ENCODE peak calls at places on chromosomes 16 and 17, in four cellular contexts. One of them, this sample, is unnamed.

GRCh38 chr16:24491721-24492120 is 47.6 kb upstream of the RBBP6 start:
- DNase-seq in right atrium auricular region: no peak
- DNase-seq in H9: no peak
- DNase-seq in PC-3: no peak
- DNase-seq in this sample: no peak

GRCh38 chr16:49961087-49961486 is 63.9 kb upstream of the CNEP1R1 start:
- DNase-seq in PC-3: peak; percentile 24
- DNase-seq in right atrium auricular region: no peak
- DNase-seq in H9: no peak
- DNase-seq in this sample: no peak

GRCh38 chr17:5893741-5894140 is 176.4 kb upstream of the WSCD1 start:
- DNase-seq in right atrium auricular region: no peak
- DNase-seq in H9: no peak
- DNase-seq in PC-3: no peak
- DNase-seq in this sample: no peak

GRCh38 chr17:56112086-56112485 is 41.2 kb upstream of the ANKFN1 start:
- DNase-seq in right atrium auricular region: no peak
- DNase-seq in H9: no peak
- DNase-seq in PC-3: no peak
- DNase-seq in this sample: no peak

GRCh38 chr16:5215911-5216310 is 118.3 kb upstream of the EEF2KMT start:
- DNase-seq in right atrium auricular region: no peak
- DNase-seq in H9: no peak
- DNase-seq in PC-3: no peak
- DNase-seq in this sample: no peak

GRCh38 chr17:48055531-48056245 is 7.5 kb downstream of the NFE2L1 start:
- DNase-seq in right atrium auricular region: no peak
- DNase-seq in PC-3: no peak
- DNase-seq in H9: peak; percentile 96
- DNase-seq in this sample: no peak

GRCh38 chr17:37741334-37742113 is 3.3 kb downstream of the HNF1B start:
- DNase-seq in PC-3: peak; percentile 33
- DNase-seq in right atrium auricular region: no peak
- DNase-seq in H9: no peak
- DNase-seq in this sample: no peak

GRCh38 chr16:23924138-23924537 is 88.4 kb downstream of the PRKCB start:
- DNase-seq in right atrium auricular region: no peak
- DNase-seq in H9: no peak
- DNase-seq in PC-3: no peak
- DNase-seq in this sample: no peak

GRCh38 chr17:19753661-19754463 is 5.8 kb upstream of the ALDH3A1 start:
- DNase-seq in PC-3: peak; percentile 88
- DNase-seq in H9: no peak
- DNase-seq in right atrium auricular region: no peak
- DNase-seq in this sample: no peak

GRCh38 chr17:79671387-79671752 is 59.4 kb upstream of the ENPP7 start:
- DNase-seq in H9: no peak
- DNase-seq in right atrium auricular region: no peak
- DNase-seq in PC-3: no peak
- DNase-seq in this sample: no peak

GRCh38 chr17:8153550-8153956 is 1.3 kb upstream of the PER1 start:
- DNase-seq in H9: peak; percentile 55
- DNase-seq in PC-3: peak; percentile 33
- DNase-seq in right atrium auricular region: peak; percentile 94
- DNase-seq in this sample: no peak

GRCh38 chr16:2895813-2896212 is 12.8 kb downstream of the FLYWCH2 start:
- DNase-seq in H9: no peak
- DNase-seq in PC-3: no peak
- DNase-seq in right atrium auricular region: no peak
- DNase-seq in this sample: no peak

GRCh38 chr17:51044964-51045363 is 75.7 kb downstream of the SPAG9 start:
- DNase-seq in H9: no peak
- DNase-seq in right atrium auricular region: no peak
- DNase-seq in PC-3: no peak
- DNase-seq in this sample: no peak

GRCh38 chr17:48547839-48548686 is 3.2 kb upstream of the HOXB2 start:
- DNase-seq in PC-3: no peak
- DNase-seq in H9: no peak
- DNase-seq in right atrium auricular region: peak; percentile 73
- DNase-seq in this sample: no peak

DNA sequence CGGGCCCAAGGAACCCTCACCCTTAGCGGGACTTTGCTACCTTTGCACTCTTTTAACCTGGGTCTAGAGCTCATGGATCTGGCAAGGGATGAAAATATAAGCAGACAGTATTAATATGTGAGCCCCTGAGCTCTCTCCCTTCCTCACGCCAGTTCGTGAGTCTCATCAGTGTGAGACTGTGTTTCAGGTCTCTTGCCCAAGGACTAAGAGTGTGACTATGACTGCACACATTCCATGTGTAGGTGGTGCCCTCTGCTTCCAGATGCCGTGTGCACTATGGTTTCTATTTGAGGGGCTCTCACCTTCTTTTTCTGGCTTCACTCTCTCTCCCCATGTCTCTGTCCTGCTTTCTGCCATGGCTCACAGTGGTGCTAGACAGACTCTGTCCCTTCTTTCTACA is 40.5 kb downstream of the DHRS7B start:
- DNase-seq in PC-3: no peak
- DNase-seq in right atrium auricular region: peak; percentile 56
- DNase-seq in H9: no peak
- DNase-seq in this sample: no peak
- H3K27ac ChIP-seq in PC-3: no peak overlapping the region
- H3K27ac ChIP-seq in right atrium auricular region: peak overlapping the region; percentile 88
- H3K27ac ChIP-seq in H9: no peak overlapping the region
- H3K27ac ChIP-seq in this sample: peak overlapping the region; percentile 60

DNA sequence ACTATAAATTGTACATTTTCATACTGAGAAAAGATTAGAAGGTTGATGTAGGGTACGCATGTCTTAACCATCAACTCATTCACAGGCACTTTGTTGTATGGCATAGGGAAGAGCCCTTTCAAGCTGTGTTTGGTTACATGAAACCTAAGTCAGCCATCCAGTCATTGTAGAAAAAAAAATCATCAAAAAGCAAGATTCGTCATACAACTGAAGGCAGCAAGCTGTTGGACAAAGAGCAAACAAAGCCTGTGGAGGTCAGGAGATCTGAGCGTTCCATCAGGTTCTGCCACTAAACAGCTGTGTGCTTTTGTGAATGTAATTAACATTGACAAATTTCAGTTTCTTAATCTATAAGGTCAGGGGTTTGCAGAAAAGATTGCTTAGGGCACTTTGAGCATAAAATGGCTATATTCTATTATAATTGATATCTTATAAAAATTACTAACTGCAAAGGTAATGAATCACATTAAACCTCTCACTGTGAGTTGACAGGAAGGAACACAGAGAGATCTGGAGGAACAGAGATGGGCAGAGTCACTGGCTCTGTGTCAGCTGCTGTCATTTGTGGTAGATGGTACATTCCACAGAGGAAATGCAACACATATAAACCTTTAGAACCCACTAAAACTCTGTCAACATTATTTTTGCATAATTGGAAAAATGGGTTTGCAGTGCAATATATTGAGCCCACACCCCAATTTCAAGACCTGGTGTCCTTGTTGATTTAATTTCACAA is 66.3 kb upstream of the MYOCD start:
- DNase-seq in H9: no peak
- DNase-seq in right atrium auricular region: no peak
- DNase-seq in PC-3: no peak
- DNase-seq in this sample: no peak
- H3K27ac ChIP-seq in H9: no peak overlapping the region
- H3K27ac ChIP-seq in right atrium auricular region: no peak overlapping the region
- H3K27ac ChIP-seq in PC-3: no peak overlapping the region
- H3K27ac ChIP-seq in this sample: no peak overlapping the region

DNA sequence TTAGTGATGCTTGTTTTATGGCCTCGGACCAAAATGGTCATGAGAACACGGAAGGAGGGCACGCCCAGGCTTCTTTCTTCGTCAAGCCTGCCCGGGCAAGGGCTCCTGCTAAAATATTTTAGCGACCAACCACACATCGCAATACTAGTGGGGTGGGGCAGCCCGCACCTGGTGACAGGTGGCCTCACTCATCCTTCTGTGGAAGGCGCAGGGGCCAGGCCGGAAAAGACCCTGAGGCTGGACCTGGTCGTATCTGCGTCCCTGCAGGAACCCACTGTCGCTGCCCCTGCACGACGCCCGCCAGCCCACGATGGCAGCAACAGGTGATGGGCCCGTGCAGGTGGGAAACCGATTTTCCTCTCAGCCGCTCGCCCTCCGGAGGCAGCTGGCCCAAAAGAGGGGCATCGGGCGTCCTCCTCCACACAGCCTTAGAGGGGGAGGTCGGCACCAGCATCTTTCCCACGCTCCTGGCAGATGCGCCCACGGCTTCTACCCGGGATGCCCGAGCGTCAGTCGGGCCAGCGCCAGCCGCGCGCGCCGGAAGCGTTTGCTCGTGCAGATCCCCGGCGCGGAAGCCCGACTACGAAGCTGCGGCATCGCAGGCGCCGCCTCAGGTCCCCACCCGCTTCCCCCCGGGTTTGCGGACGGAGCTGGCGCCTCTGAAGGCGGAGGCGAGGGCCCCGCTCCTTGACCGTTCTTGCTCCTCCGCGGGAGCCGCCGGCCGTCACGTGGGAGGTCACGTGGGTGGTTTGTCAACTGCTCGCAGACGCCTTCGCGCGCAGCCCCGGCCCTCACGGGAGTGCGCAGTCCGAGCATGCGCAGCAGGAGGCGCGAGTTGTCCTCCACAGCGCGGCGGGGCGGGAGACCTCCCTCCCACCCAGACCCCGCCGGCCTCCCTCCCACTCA is 22.8 kb upstream of the FOXK2 start:
- DNase-seq in H9: peak; percentile 97
- DNase-seq in PC-3: peak; percentile 93
- DNase-seq in right atrium auricular region: peak; percentile 97
- DNase-seq in this sample: peak; percentile 96
- H3K27ac ChIP-seq in H9: no peak overlapping the region
- H3K27ac ChIP-seq in PC-3: no peak overlapping the region
- H3K27ac ChIP-seq in right atrium auricular region: peak overlapping the region; percentile 93
- H3K27ac ChIP-seq in this sample: peak overlapping the region; percentile 95

GRCh38 chr17:68255151-68255550 is 7.3 kb downstream of the AMZ2 start:
- DNase-seq in PC-3: no peak
- DNase-seq in H9: no peak
- DNase-seq in right atrium auricular region: no peak
- DNase-seq in this sample: no peak
- H3K27ac ChIP-seq in PC-3: no peak overlapping the region
- H3K27ac ChIP-seq in H9: no peak overlapping the region
- H3K27ac ChIP-seq in right atrium auricular region: no peak overlapping the region
- H3K27ac ChIP-seq in this sample: no peak overlapping the region

GRCh38 chr16:12320298-12320706 is 343.8 kb downstream of the SNX29 start:
- DNase-seq in H9: no peak
- DNase-seq in right atrium auricular region: no peak
- DNase-seq in PC-3: no peak
- DNase-seq in this sample: no peak
- H3K27ac ChIP-seq in H9: no peak overlapping the region
- H3K27ac ChIP-seq in right atrium auricular region: no peak overlapping the region
- H3K27ac ChIP-seq in PC-3: no peak overlapping the region
- H3K27ac ChIP-seq in this sample: no peak overlapping the region

GRCh38 chr17:21369395-21369794 is 6.8 kb upstream of the KCNJ12 start:
- DNase-seq in H9: no peak
- DNase-seq in PC-3: no peak
- DNase-seq in right atrium auricular region: no peak
- DNase-seq in this sample: no peak

GRCh38 chr17:21372256-21372954 is 3.8 kb upstream of the KCNJ12 start:
- DNase-seq in right atrium auricular region: no peak
- DNase-seq in H9: no peak
- DNase-seq in PC-3: no peak
- DNase-seq in this sample: no peak

GRCh38 chr17:21371511-21372081 is 4.6 kb upstream of the KCNJ12 start:
- DNase-seq in H9: no peak
- DNase-seq in PC-3: no peak
- DNase-seq in right atrium auricular region: no peak
- DNase-seq in this sample: no peak

GRCh38 chr17:21368545-21369246 is 7.5 kb upstream of the KCNJ12 start:
- DNase-seq in right atrium auricular region: no peak
- DNase-seq in PC-3: peak; percentile 72
- DNase-seq in H9: no peak
- DNase-seq in this sample: no peak

DNA sequence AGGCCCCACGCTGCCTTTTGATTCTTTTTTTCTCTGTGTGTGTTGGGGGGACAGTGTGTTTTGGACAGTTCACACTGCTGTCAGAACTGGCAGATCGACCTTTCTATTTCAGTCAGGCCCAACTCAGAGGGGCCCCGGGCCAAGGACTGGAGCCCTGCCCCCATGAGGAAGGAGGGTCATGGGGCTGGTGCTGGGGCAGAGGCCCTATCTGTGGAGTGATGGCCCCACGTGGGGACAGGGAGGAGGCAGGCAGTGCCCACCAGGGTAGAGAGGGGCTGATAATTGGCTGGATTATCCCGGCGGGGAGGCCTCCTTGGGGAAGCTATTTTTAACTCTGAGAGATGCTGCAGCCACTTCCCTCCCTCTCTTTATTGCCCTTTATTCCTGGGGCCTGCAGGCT is 5.7 kb upstream of the KCNJ12 start:
- DNase-seq in H9: no peak
- DNase-seq in right atrium auricular region: peak; percentile 66
- DNase-seq in PC-3: no peak
- DNase-seq in this sample: no peak
- H3K27ac ChIP-seq in H9: no peak overlapping the region
- H3K27ac ChIP-seq in right atrium auricular region: peak overlapping the region; percentile 84
- H3K27ac ChIP-seq in PC-3: no peak overlapping the region
- H3K27ac ChIP-seq in this sample: no peak overlapping the region

DNA sequence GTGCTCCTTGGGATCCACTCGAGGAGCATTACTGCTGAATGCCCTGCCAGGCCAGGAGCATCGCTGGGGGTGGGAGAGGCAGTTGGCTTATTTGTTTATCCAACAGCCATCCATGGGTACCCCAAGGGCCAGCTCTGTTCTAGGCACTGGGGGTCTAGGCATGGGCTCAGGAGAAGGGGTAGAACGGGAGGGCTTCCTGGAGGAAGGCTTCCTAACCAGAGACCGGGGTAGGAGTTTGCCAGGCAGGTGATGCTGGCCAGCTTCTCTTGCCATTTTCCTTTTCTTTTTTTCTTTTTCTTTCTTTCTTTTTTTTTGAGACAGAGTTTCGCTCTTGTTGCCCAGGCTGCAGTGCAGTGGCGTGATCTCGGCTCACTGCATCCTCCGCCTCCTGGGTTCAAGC is 241.0 kb downstream of the SEC14L1 start:
- DNase-seq in right atrium auricular region: no peak
- DNase-seq in PC-3: no peak
- DNase-seq in H9: no peak
- DNase-seq in this sample: no peak
- H3K27ac ChIP-seq in right atrium auricular region: no peak overlapping the region
- H3K27ac ChIP-seq in PC-3: no peak overlapping the region
- H3K27ac ChIP-seq in H9: no peak overlapping the region
- H3K27ac ChIP-seq in this sample: peak overlapping the region; percentile 95

GRCh38 chr17:76675648-76676047 is 32.1 kb upstream of the ST6GALNAC1 start:
- DNase-seq in PC-3: no peak
- DNase-seq in H9: no peak
- DNase-seq in right atrium auricular region: no peak
- DNase-seq in this sample: no peak
- H3K27ac ChIP-seq in PC-3: no peak overlapping the region
- H3K27ac ChIP-seq in H9: no peak overlapping the region
- H3K27ac ChIP-seq in right atrium auricular region: no peak overlapping the region
- H3K27ac ChIP-seq in this sample: no peak overlapping the region